ENCODE peak calls at places on chromosomes 7 and 10, in seven cellular contexts. O, J, V, K, B, Y and P are unnamed samples. For H3K4me1, the result is how much of the 10 kb centered on the place peaks cover.

GRCh38 chr7:91082038-91082437 is 182.2 kb upstream of the FZD1 start:
- DNase-seq in O (no peak), J (no peak), V (no peak), K (no peak), B (no peak), Y (no peak), P (no peak)

GRCh38 chr7:158991824-158992621 is 135.7 kb downstream of the DYNC2I1 start:
- DNase-seq in O (no peak), J (no peak), V (peak), K (peak), B (no peak), Y (peak), P (no peak)

GRCh38 chr7:52842192-52842900 is 193.1 kb upstream of the POM121L12 start:
- DNase-seq in O (no peak), J (no peak), V (no peak), K (no peak), B (no peak), Y (no peak), P (no peak)

GRCh38 chr7:124701955-124702354 is 63.6 kb downstream of the GPR37 start:
- DNase-seq in O (no peak), J (no peak), V (no peak), K (no peak), B (no peak), Y (no peak), P (no peak)

GRCh38 chr7:94394058-94394398 is 667 bp upstream of the COL1A2 start:
- DNase-seq in O (no peak), J (no peak), V (no peak), K (peak), B (no peak), Y (peak), P (no peak)

GRCh38 chr7:152588350-152588749 is 87.6 kb downstream of the XRCC2 start:
- DNase-seq in O (peak), J (peak), V (no peak), K (no peak), B (no peak), Y (peak), P (no peak)

GRCh38 chr10:23818484-23818883 is 379.6 kb downstream of the OTUD1 start:
- DNase-seq in O (no peak), J (no peak), V (peak), K (no peak), B (no peak), Y (no peak), P (no peak)

GRCh38 chr10:51301644-51302043 is 227.4 kb downstream of the PRKG1 start:
- DNase-seq in O (no peak), J (no peak), V (no peak), K (no peak), B (no peak), Y (no peak), P (no peak)

GRCh38 chr10:48604408-48605263 is at the start of gene ARHGAP22:
- DNase-seq in O (peak), J (no peak), V (peak), K (peak), B (no peak), Y (peak), P (no peak)

GRCh38 chr7:156650042-156650441 is 9.5 kb downstream of the RNF32 start:
- DNase-seq in O (no peak), J (no peak), V (peak), K (no peak), B (no peak), Y (peak), P (no peak)

GRCh38 chr10:70998086-70998485 is 109.7 kb upstream of the PCBD1 start:
- DNase-seq in O (no peak), J (peak), V (no peak), K (no peak), B (no peak), Y (no peak), P (no peak)
- H3K4me1 ChIP-seq in O (under half), J (under half), V (under half), K (under half), B (under half), Y (under half), P (under half)

GRCh38 chr10:86957471-86958108 is at the start of gene MMRN2:
- DNase-seq in O (peak), J (peak), V (peak), K (no peak), B (no peak), Y (no peak), P (no peak)
- H3K4me1 ChIP-seq in O (under half), J (under half), V (under half), K (under half), B (under half), Y (under half), P (under half)

GRCh38 chr10:107650939-107651338 is 486.4 kb upstream of the SORCS1 start:
- DNase-seq in O (no peak), J (no peak), V (no peak), K (no peak), B (no peak), Y (no peak), P (no peak)
- H3K4me1 ChIP-seq in O (under half), J (under half), V (under half), K (under half), B (under half), Y (under half), P (under half)

GRCh38 chr7:6551016-6551511 is at the start of gene GRID2IP:
- DNase-seq in O (no peak), J (no peak), V (peak), K (no peak), B (no peak), Y (no peak), P (no peak)
- H3K4me1 ChIP-seq in O (under half), J (under half), V (under half), K (under half), B (under half), Y (under half), P (under half)

GRCh38 chr7:6460303-6460702 is 12.5 kb upstream of the DAGLB start:
- DNase-seq in O (no peak), J (no peak), V (no peak), K (no peak), B (no peak), Y (no peak), P (no peak)
- H3K4me1 ChIP-seq in O (under half), J (under half), V (under half), K (under half), B (under half), Y (under half), P (under half)